ENCODE peak calls at places on chromosomes 6 and 20, in ten cellular contexts. G is MCF 10A; X is pancreas; S is caudate nucleus; O is GM03348; W is T-helper 2 cell; D is NCI-H460; Z is stimulated activated CD4-positive, alpha-beta T cell treated with anti-CD3 and anti-CD28 coated beads, TNF-alpha, amount 100 ng/mL, for 4 hours; M is activated T-cell treated with anti-CD3 and anti-CD28 coated beads, Interleukin-2, amount 50 U/mL, for 72 hours; B is left cardiac atrium. F is an unnamed sample.

GRCh38 chr6:37860226-37860839 is 40.8 kb downstream of the ZFAND3 start:
- DNase-seq in G (peak; percentile 64), X (no peak), S (peak; percentile 2), O (peak; percentile 52), W (peak; percentile 15), D (peak; percentile 36), Z (no peak), M (peak; percentile 12), B (no peak), F (no peak)

GRCh38 chr6:143150291-143150690 is 89.6 kb downstream of the AIG1 start:
- DNase-seq in G (no peak), X (no peak), S (no peak), O (no peak), W (no peak), D (no peak), Z (no peak), M (no peak), B (no peak), F (no peak)

GRCh38 chr6:43290905-43291355 is 7.1 kb upstream of the SLC22A7 start:
- DNase-seq in G (no peak), X (no peak), S (no peak), O (no peak), W (no peak), D (no peak), Z (no peak), M (no peak), B (no peak), F (no peak)

GRCh38 chr6:106419900-106420299 is 59.4 kb downstream of the CRYBG1 start:
- DNase-seq in G (no peak), X (no peak), S (no peak), O (no peak), W (no peak), D (no peak), Z (no peak), M (no peak), B (no peak), F (no peak)

GRCh38 chr6:119280080-119280479 is 69.5 kb downstream of the MAN1A1 start:
- DNase-seq in G (no peak), X (no peak), S (no peak), O (no peak), W (no peak), D (no peak), Z (no peak), M (no peak), B (no peak), F (no peak)

GRCh38 chr6:129744201-129744879 is 34.4 kb upstream of the ARHGAP18 start:
- DNase-seq in G (peak; percentile 90), X (no peak), S (no peak), O (peak; percentile 57), W (no peak), D (no peak), Z (no peak), M (no peak), B (no peak), F (peak; percentile 69)

GRCh38 chr6:146543211-146543939 is at the start of gene RAB32:
- DNase-seq in G (peak; percentile 93), X (peak; percentile 90), S (peak; percentile 41), O (peak; percentile 98), W (peak; percentile 15), D (peak; percentile 77), Z (no peak), M (peak; percentile 48), B (peak; percentile 96), F (peak; percentile 78)

GRCh38 chr6:79640146-79641111 is 9.3 kb downstream of the SH3BGRL2 start:
- DNase-seq in G (no peak), X (no peak), S (no peak), O (no peak), W (no peak), D (no peak), Z (no peak), M (no peak), B (peak; percentile 33), F (no peak)

GRCh38 chr20:6954219-6954618 is 186.7 kb downstream of the BMP2 start:
- DNase-seq in G (no peak), X (no peak), S (no peak), O (no peak), W (no peak), D (no peak), Z (no peak), M (no peak), B (no peak), F (no peak)

GRCh38 chr20:10447028-10447427 is 11.9 kb downstream of the SLX4IP start:
- DNase-seq in G (peak; percentile 87), X (no peak), S (no peak), O (peak; percentile 74), W (peak; percentile 97), D (peak; percentile 78), Z (peak; percentile 20), M (peak; percentile 68), B (no peak), F (peak; percentile 23)

GRCh38 chr6:154057098-154057497 is 18.1 kb downstream of the OPRM1 start:
- DNase-seq in G (no peak), X (no peak), S (no peak), O (no peak), W (no peak), D (no peak), Z (no peak), M (no peak), B (no peak), F (no peak)

GRCh38 chr20:62337558-62338293 is 29.4 kb downstream of the LAMA5 start:
- DNase-seq in G (no peak), X (no peak), S (no peak), O (no peak), W (no peak), D (no peak), Z (no peak), M (no peak), B (no peak), F (no peak)

GRCh38 chr6:73248192-73248898 is 14.7 kb downstream of the KHDC1 start:
- DNase-seq in G (no peak), X (no peak), S (no peak), O (no peak), W (no peak), D (no peak), Z (no peak), M (no peak), B (no peak), F (no peak)

GRCh38 chr20:32577657-32578056 is 7.5 kb downstream of the NOL4L start:
- DNase-seq in G (no peak), X (no peak), S (no peak), O (no peak), W (no peak), D (no peak), Z (no peak), M (no peak), B (no peak), F (peak; percentile 60)

GRCh38 chr20:12318043-12318442 is 400.4 kb downstream of the BTBD3 start:
- DNase-seq in G (no peak), X (no peak), S (no peak), O (no peak), W (no peak), D (no peak), Z (no peak), M (no peak), B (no peak), F (no peak)

GRCh38 chr6:108452725-108453195 is 108.0 kb upstream of the FOXO3 start:
- DNase-seq in G (no peak), X (no peak), S (no peak), O (peak; percentile 24), W (no peak), D (no peak), Z (no peak), M (no peak), B (no peak), F (no peak)

GRCh38 chr20:46199198-46199597 is 81.1 kb downstream of the CD40 start:
- DNase-seq in G (no peak), X (peak; percentile 21), S (no peak), O (no peak), W (peak; percentile 26), D (no peak), Z (no peak), M (peak; percentile 19), B (no peak), F (no peak)

GRCh38 chr20:54668271-54669053 is 193.1 kb downstream of the DOK5 start:
- DNase-seq in G (peak; percentile 32), X (peak; percentile 45), S (no peak), O (peak; percentile 54), W (peak; percentile 30), D (no peak), Z (no peak), M (peak; percentile 33), B (no peak), F (no peak)

GRCh38 chr6:134307870-134308269 is 10.0 kb downstream of the SGK1 start:
- DNase-seq in G (no peak), X (no peak), S (no peak), O (no peak), W (no peak), D (no peak), Z (no peak), M (no peak), B (no peak), F (no peak)

F was measured in RCC 7860.